ENCODE peak calls at places on chromosome 20, in ten cellular contexts. One of them, this sample, is unnamed.

GRCh38 chr20:61766921-61767610 is 298.6 kb downstream of the TAF4 start:
- DNase-seq in SK-N-SH: no peak
- DNase-seq in PC-9: no peak
- DNase-seq in cardiac muscle cell: no peak
- DNase-seq in CD8-positive, alpha-beta T cell: no peak
- DNase-seq in lung: no peak
- DNase-seq in ovary: no peak
- DNase-seq in IMR-90: no peak
- DNase-seq in cardiac fibroblast: no peak
- DNase-seq in neural crest cell: no peak
- DNase-seq in this sample: no peak

GRCh38 chr20:17586250-17586649 is 16.4 kb downstream of the DSTN start:
- DNase-seq in lung: no peak
- DNase-seq in ovary: no peak
- DNase-seq in cardiac muscle cell: no peak
- DNase-seq in PC-9: no peak
- DNase-seq in cardiac fibroblast: no peak
- DNase-seq in CD8-positive, alpha-beta T cell: no peak
- DNase-seq in neural crest cell: no peak
- DNase-seq in IMR-90: no peak
- DNase-seq in SK-N-SH: no peak
- DNase-seq in this sample: no peak

GRCh38 chr20:10758446-10758845 is 84.6 kb upstream of the JAG1 start:
- DNase-seq in lung: no peak
- DNase-seq in IMR-90: peak
- DNase-seq in neural crest cell: no peak
- DNase-seq in cardiac muscle cell: no peak
- DNase-seq in ovary: no peak
- DNase-seq in cardiac fibroblast: peak
- DNase-seq in SK-N-SH: no peak
- DNase-seq in CD8-positive, alpha-beta T cell: no peak
- DNase-seq in PC-9: no peak
- DNase-seq in this sample: no peak

GRCh38 chr20:17655865-17656489 is 26.1 kb downstream of the RRBP1 start:
- DNase-seq in IMR-90: peak
- DNase-seq in cardiac fibroblast: peak
- DNase-seq in cardiac muscle cell: no peak
- DNase-seq in ovary: no peak
- DNase-seq in lung: no peak
- DNase-seq in PC-9: no peak
- DNase-seq in SK-N-SH: peak
- DNase-seq in CD8-positive, alpha-beta T cell: no peak
- DNase-seq in neural crest cell: no peak
- DNase-seq in this sample: no peak

GRCh38 chr20:37231970-37232620 is 29.5 kb downstream of the GHRH start:
- DNase-seq in ovary: no peak
- DNase-seq in lung: no peak
- DNase-seq in PC-9: no peak
- DNase-seq in cardiac fibroblast: no peak
- DNase-seq in neural crest cell: no peak
- DNase-seq in IMR-90: no peak
- DNase-seq in SK-N-SH: peak
- DNase-seq in cardiac muscle cell: no peak
- DNase-seq in CD8-positive, alpha-beta T cell: no peak
- DNase-seq in this sample: no peak

GRCh38 chr20:36606171-36607116 is 865 bp downstream of the RAB5IF start:
- DNase-seq in neural crest cell: no peak
- DNase-seq in cardiac fibroblast: peak
- DNase-seq in lung: peak
- DNase-seq in SK-N-SH: no peak
- DNase-seq in ovary: no peak
- DNase-seq in cardiac muscle cell: no peak
- DNase-seq in CD8-positive, alpha-beta T cell: peak
- DNase-seq in IMR-90: peak
- DNase-seq in PC-9: peak
- DNase-seq in this sample: no peak

GRCh38 chr20:45312241-45312640 is 4.1 kb upstream of the MATN4 start:
- DNase-seq in IMR-90: no peak
- DNase-seq in cardiac fibroblast: no peak
- DNase-seq in lung: no peak
- DNase-seq in cardiac muscle cell: no peak
- DNase-seq in SK-N-SH: no peak
- DNase-seq in PC-9: no peak
- DNase-seq in neural crest cell: no peak
- DNase-seq in CD8-positive, alpha-beta T cell: no peak
- DNase-seq in ovary: no peak
- DNase-seq in this sample: no peak

GRCh38 chr20:45489083-45489531 is 19.6 kb downstream of the WFDC2 start:
- DNase-seq in cardiac muscle cell: no peak
- DNase-seq in cardiac fibroblast: no peak
- DNase-seq in SK-N-SH: no peak
- DNase-seq in ovary: no peak
- DNase-seq in neural crest cell: no peak
- DNase-seq in IMR-90: no peak
- DNase-seq in lung: no peak
- DNase-seq in PC-9: peak
- DNase-seq in CD8-positive, alpha-beta T cell: no peak
- DNase-seq in this sample: no peak

GRCh38 chr20:417801-418342 is 9.8 kb downstream of the RBCK1 start:
- DNase-seq in ovary: peak
- DNase-seq in cardiac muscle cell: no peak
- DNase-seq in PC-9: no peak
- DNase-seq in cardiac fibroblast: no peak
- DNase-seq in neural crest cell: no peak
- DNase-seq in SK-N-SH: peak
- DNase-seq in lung: no peak
- DNase-seq in IMR-90: no peak
- DNase-seq in CD8-positive, alpha-beta T cell: no peak
- DNase-seq in this sample: no peak

GRCh38 chr20:35312348-35312747 is 20.1 kb upstream of the FAM83C start:
- DNase-seq in cardiac muscle cell: no peak
- DNase-seq in lung: no peak
- DNase-seq in IMR-90: peak
- DNase-seq in CD8-positive, alpha-beta T cell: no peak
- DNase-seq in SK-N-SH: no peak
- DNase-seq in PC-9: peak
- DNase-seq in cardiac fibroblast: peak
- DNase-seq in neural crest cell: no peak
- DNase-seq in ovary: no peak
- DNase-seq in this sample: no peak

DNA sequence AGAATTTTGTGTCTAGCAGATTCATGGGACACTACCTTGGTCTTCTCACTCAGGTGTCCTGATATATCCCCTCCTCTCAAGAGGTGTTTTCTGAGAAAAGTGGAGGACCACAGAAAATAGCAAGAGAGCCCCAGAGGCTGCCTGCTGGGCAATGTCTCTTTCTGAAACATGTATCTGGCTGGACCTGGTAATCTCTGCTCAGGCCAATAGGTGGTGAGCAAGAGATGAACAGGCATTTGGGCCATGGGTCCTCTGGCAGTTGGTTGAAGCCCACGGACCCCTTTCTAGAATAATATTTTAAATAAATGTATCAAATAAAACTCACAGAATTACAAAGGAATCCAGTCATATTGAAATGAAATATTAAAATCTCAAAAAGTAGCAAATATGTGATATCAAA is 8.8 kb upstream of the THBD start:
- DNase-seq in lung: no peak
- DNase-seq in cardiac muscle cell: no peak
- DNase-seq in CD8-positive, alpha-beta T cell: no peak
- DNase-seq in PC-9: no peak
- DNase-seq in neural crest cell: no peak
- DNase-seq in SK-N-SH: no peak
- DNase-seq in cardiac fibroblast: no peak
- DNase-seq in IMR-90: no peak
- DNase-seq in ovary: no peak
- DNase-seq in this sample: no peak
- TF ChIP-seq CTCF in lung: no peak
- TF ChIP-seq CTCF in cardiac muscle cell: no peak
- TF ChIP-seq CTCF in CD8-positive, alpha-beta T cell: no peak
- TF ChIP-seq CTCF in PC-9: no peak
- TF ChIP-seq CTCF in neural crest cell: no peak
- TF ChIP-seq CTCF in SK-N-SH: no peak
- TF ChIP-seq CTCF in cardiac fibroblast: peak
- TF ChIP-seq CTCF in IMR-90: peak
- TF ChIP-seq CTCF in ovary: no peak
- TF ChIP-seq CTCF in this sample: no peak

GRCh38 chr20:38387953-38388352 is 41.7 kb downstream of the LBP start:
- DNase-seq in IMR-90: no peak
- DNase-seq in neural crest cell: no peak
- DNase-seq in lung: no peak
- DNase-seq in ovary: no peak
- DNase-seq in cardiac muscle cell: no peak
- DNase-seq in cardiac fibroblast: no peak
- DNase-seq in PC-9: no peak
- DNase-seq in SK-N-SH: no peak
- DNase-seq in CD8-positive, alpha-beta T cell: no peak
- DNase-seq in this sample: no peak
- TF ChIP-seq CTCF in IMR-90: no peak
- TF ChIP-seq CTCF in neural crest cell: no peak
- TF ChIP-seq CTCF in lung: no peak
- TF ChIP-seq CTCF in ovary: no peak
- TF ChIP-seq CTCF in cardiac muscle cell: no peak
- TF ChIP-seq CTCF in cardiac fibroblast: no peak
- TF ChIP-seq CTCF in PC-9: no peak
- TF ChIP-seq CTCF in SK-N-SH: peak
- TF ChIP-seq CTCF in CD8-positive, alpha-beta T cell: no peak
- TF ChIP-seq CTCF in this sample: no peak

DNA sequence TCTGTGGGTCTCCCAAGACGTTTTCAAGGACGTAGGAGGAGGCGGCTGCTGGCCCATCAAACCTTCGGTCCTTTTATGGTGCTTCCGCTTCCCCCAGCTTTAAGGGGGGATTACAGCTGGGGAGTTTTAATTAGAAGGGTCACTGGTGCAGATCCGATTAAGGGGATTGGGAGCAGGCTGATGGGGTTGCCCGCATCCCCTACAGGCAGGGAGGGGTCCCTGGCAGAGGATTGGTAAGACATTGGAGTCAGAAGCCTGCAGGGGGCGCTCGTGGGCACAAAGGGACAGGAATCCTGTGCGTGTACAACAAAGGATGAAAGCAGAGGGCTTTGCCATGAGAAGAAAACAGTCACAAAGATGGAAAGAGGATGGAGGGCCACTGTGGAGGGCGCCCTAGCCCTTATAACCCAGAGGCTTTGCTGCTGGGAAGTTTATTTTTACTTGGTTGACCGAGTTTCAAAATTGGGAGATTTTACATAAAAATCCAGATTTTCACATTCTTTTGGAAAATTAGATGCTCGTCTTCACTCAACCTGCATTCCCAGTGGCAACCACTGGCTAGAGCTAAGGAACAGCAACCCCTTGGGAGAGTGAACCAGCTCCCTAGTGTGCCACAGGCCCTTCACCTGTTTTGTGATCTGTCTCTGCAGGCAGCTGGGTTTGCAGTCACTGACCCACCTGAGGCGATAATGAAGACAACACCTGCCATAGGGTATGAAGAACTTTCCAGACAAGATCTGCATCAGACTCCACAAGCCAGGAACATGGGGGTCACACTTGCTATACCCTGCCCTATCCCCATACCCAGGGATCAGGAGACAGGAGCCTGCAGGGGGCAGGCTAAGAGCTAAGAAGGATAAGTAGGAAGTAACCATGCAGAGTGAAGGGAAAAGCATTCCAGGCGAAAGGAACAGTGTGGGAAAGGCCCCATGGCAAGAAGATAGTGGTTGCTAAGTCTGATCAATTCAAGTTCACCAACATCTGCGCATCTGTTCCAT is 97.7 kb downstream of the KCNB1 start:
- DNase-seq in CD8-positive, alpha-beta T cell: peak
- DNase-seq in cardiac muscle cell: peak
- DNase-seq in cardiac fibroblast: peak
- DNase-seq in IMR-90: peak
- DNase-seq in ovary: peak
- DNase-seq in SK-N-SH: peak
- DNase-seq in PC-9: peak
- DNase-seq in lung: peak
- DNase-seq in neural crest cell: peak
- DNase-seq in this sample: no peak
- TF ChIP-seq CTCF in CD8-positive, alpha-beta T cell: peak
- TF ChIP-seq CTCF in cardiac muscle cell: peak
- TF ChIP-seq CTCF in cardiac fibroblast: peak
- TF ChIP-seq CTCF in IMR-90: peak
- TF ChIP-seq CTCF in ovary: no peak
- TF ChIP-seq CTCF in SK-N-SH: peak
- TF ChIP-seq CTCF in PC-9: peak
- TF ChIP-seq CTCF in lung: no peak
- TF ChIP-seq CTCF in neural crest cell: peak
- TF ChIP-seq CTCF in this sample: peak

GRCh38 chr20:62805711-62806382 is 1.2 kb downstream of the OGFR start:
- DNase-seq in cardiac muscle cell: no peak
- DNase-seq in neural crest cell: peak
- DNase-seq in SK-N-SH: no peak
- DNase-seq in lung: peak
- DNase-seq in cardiac fibroblast: no peak
- DNase-seq in CD8-positive, alpha-beta T cell: no peak
- DNase-seq in PC-9: no peak
- DNase-seq in IMR-90: no peak
- DNase-seq in ovary: peak
- DNase-seq in this sample: no peak

GRCh38 chr20:62804632-62805364 is at the start of gene OGFR:
- DNase-seq in IMR-90: peak
- DNase-seq in SK-N-SH: peak
- DNase-seq in lung: peak
- DNase-seq in cardiac muscle cell: peak
- DNase-seq in cardiac fibroblast: peak
- DNase-seq in neural crest cell: no peak
- DNase-seq in CD8-positive, alpha-beta T cell: peak
- DNase-seq in PC-9: peak
- DNase-seq in ovary: peak
- DNase-seq in this sample: no peak

GRCh38 chr20:62805365-62805710 is 703 bp downstream of the OGFR start:
- DNase-seq in PC-9: no peak
- DNase-seq in CD8-positive, alpha-beta T cell: no peak
- DNase-seq in SK-N-SH: peak
- DNase-seq in ovary: no peak
- DNase-seq in lung: no peak
- DNase-seq in cardiac fibroblast: no peak
- DNase-seq in IMR-90: no peak
- DNase-seq in cardiac muscle cell: peak
- DNase-seq in neural crest cell: no peak
- DNase-seq in this sample: no peak

GRCh38 chr20:62802026-62802712 is 2.5 kb upstream of the OGFR start:
- DNase-seq in cardiac fibroblast: no peak
- DNase-seq in cardiac muscle cell: no peak
- DNase-seq in CD8-positive, alpha-beta T cell: no peak
- DNase-seq in SK-N-SH: no peak
- DNase-seq in ovary: no peak
- DNase-seq in PC-9: no peak
- DNase-seq in lung: no peak
- DNase-seq in IMR-90: no peak
- DNase-seq in neural crest cell: no peak
- DNase-seq in this sample: no peak

GRCh38 chr20:62804021-62804631 is 509 bp upstream of the OGFR start:
- DNase-seq in neural crest cell: no peak
- DNase-seq in cardiac muscle cell: no peak
- DNase-seq in CD8-positive, alpha-beta T cell: peak
- DNase-seq in cardiac fibroblast: no peak
- DNase-seq in IMR-90: no peak
- DNase-seq in PC-9: no peak
- DNase-seq in ovary: no peak
- DNase-seq in lung: no peak
- DNase-seq in SK-N-SH: peak
- DNase-seq in this sample: no peak
- TF ChIP-seq CTCF in neural crest cell: peak
- TF ChIP-seq CTCF in cardiac muscle cell: no peak
- TF ChIP-seq CTCF in CD8-positive, alpha-beta T cell: peak
- TF ChIP-seq CTCF in cardiac fibroblast: no peak
- TF ChIP-seq CTCF in IMR-90: no peak
- TF ChIP-seq CTCF in PC-9: no peak
- TF ChIP-seq CTCF in ovary: no peak
- TF ChIP-seq CTCF in lung: no peak
- TF ChIP-seq CTCF in SK-N-SH: no peak
- TF ChIP-seq CTCF in this sample: peak

This sample was measured in type B pancreatic cell.